ENCODE peak calls at places on chromosomes 16 and 17, in six cellular contexts. S is AG04450, B is adrenal gland, W is astrocyte, T is NT2/D1, L is PC-9. Y is an unnamed sample. For H3K27me3, the result is how much of the 10 kb centered on the place peaks cover.

GRCh38 chr17:17739388-17740066 is 58.3 kb downstream of the RAI1 start:
- DNase-seq in S (no peak), B (peak), W (peak), T (no peak), L (peak), Y (peak)

GRCh38 chr17:64159051-64159590 is 29.2 kb upstream of the ERN1 start:
- DNase-seq in S (no peak), B (no peak), W (no peak), T (no peak), L (peak), Y (no peak)

GRCh38 chr16:76650579-76650978 is 373.4 kb downstream of the CNTNAP4 start:
- DNase-seq in S (no peak), B (no peak), W (no peak), T (no peak), L (no peak), Y (peak)

GRCh38 chr17:2063306-2064146 is 8.6 kb downstream of the HIC1 start:
- DNase-seq in S (no peak), B (no peak), W (peak), T (no peak), L (no peak), Y (no peak)

GRCh38 chr17:50181155-50181554 is 15.3 kb downstream of the SGCA start:
- DNase-seq in S (no peak), B (no peak), W (no peak), T (no peak), L (no peak), Y (no peak)

GRCh38 chr16:79593754-79594153 is 6.8 kb downstream of the MAF start:
- DNase-seq in S (no peak), B (no peak), W (no peak), T (no peak), L (no peak), Y (no peak)

GRCh38 chr16:19410435-19411153 is 7.1 kb upstream of the TMC5 start:
- DNase-seq in S (no peak), B (peak), W (no peak), T (peak), L (peak), Y (no peak)

GRCh38 chr16:59249049-59249448 is 514.9 kb upstream of the GOT2 start:
- DNase-seq in S (no peak), B (no peak), W (no peak), T (peak), L (no peak), Y (no peak)

GRCh38 chr17:8859029-8859803 is 8.3 kb downstream of the PIK3R6 start:
- DNase-seq in S (no peak), B (no peak), W (peak), T (no peak), L (no peak), Y (peak)

GRCh38 chr16:10616744-10617640 is 36.6 kb upstream of the EMP2 start:
- DNase-seq in S (no peak), B (peak), W (peak), T (peak), L (peak), Y (peak)

GRCh38 chr17:7010523-7010922 is 1.9 kb upstream of the RNASEK start:
- DNase-seq in S (no peak), B (no peak), W (no peak), T (no peak), L (no peak), Y (no peak)

GRCh38 chr16:81242977-81243618 is 4.6 kb downstream of the BCO1 start:
- DNase-seq in S (no peak), B (no peak), W (no peak), T (no peak), L (no peak), Y (no peak)

GRCh38 chr17:69525920-69526841 is 111.7 kb downstream of the MAP2K6 start:
- DNase-seq in S (peak), B (peak), W (peak), T (no peak), L (peak), Y (peak)

GRCh38 chr16:86575754-86576557 is 2.4 kb upstream of the FOXL1 start:
- DNase-seq in S (peak), B (peak), W (peak), T (peak), L (no peak), Y (peak)

GRCh38 chr17:68732301-68732749 is 131.2 kb upstream of the FAM20A start:
- DNase-seq in S (no peak), B (no peak), W (no peak), T (peak), L (no peak), Y (peak)

GRCh38 chr16:55820615-55821014 is 12.3 kb downstream of the CES1 start:
- DNase-seq in S (no peak), B (no peak), W (no peak), T (no peak), L (no peak), Y (no peak)

GRCh38 chr16:55824473-55824872 is 8.4 kb downstream of the CES1 start:
- DNase-seq in S (no peak), B (no peak), W (no peak), T (no peak), L (no peak), Y (no peak)

GRCh38 chr16:55817236-55817912 is 15.5 kb downstream of the CES1 start:
- DNase-seq in S (no peak), B (no peak), W (no peak), T (no peak), L (no peak), Y (peak)

GRCh38 chr16:55822280-55822810 is 10.6 kb downstream of the CES1 start:
- DNase-seq in S (no peak), B (no peak), W (no peak), T (no peak), L (no peak), Y (no peak)

DNA sequence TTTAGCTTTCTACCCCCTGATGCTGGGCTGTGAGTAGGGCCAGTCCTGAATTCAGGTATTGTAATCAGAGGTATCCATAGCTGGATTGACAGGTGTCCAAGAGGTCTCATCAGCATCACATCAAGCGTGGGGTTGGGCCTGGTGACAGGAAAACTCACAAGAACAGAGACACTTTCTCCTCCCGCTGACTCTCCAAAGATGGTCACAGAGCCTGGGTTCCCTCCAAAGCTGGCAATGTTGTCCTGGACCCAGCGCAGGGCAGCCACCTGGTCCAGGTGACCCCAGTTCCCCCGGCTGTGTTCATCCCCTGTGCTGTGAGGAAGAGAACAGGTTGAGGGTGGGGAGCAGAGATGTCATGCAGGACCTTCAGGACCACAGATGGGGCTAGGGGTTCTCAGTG is 11.7 kb downstream of the CES1 start:
- DNase-seq in S (no peak), B (no peak), W (no peak), T (no peak), L (no peak), Y (no peak)
- H3K27me3 ChIP-seq in S (under half), B (under half), W (under half), T (under half), L (half or more), Y (under half)

GRCh38 chr17:35520043-35520442 is 17.4 kb downstream of the SLFN12L start:
- DNase-seq in S (no peak), B (no peak), W (no peak), T (no peak), L (no peak), Y (no peak)

GRCh38 chr17:35519442-35519841 is 18.0 kb downstream of the SLFN12L start:
- DNase-seq in S (no peak), B (no peak), W (no peak), T (no peak), L (no peak), Y (peak)

GRCh38 chr17:35523296-35523695 is 14.2 kb downstream of the SLFN12L start:
- DNase-seq in S (no peak), B (no peak), W (no peak), T (no peak), L (no peak), Y (no peak)

GRCh38 chr17:35521150-35521549 is 16.3 kb downstream of the SLFN12L start:
- DNase-seq in S (no peak), B (no peak), W (no peak), T (no peak), L (no peak), Y (no peak)
- H3K27me3 ChIP-seq in S (under half), B (under half), W (under half), T (under half), L (under half), Y (under half)

GRCh38 chr17:39627717-39628516 is 1.2 kb downstream of the PPP1R1B start:
- DNase-seq in S (no peak), B (peak), W (no peak), T (no peak), L (no peak), Y (no peak)

GRCh38 chr17:39631403-39631802 is 4.7 kb downstream of the PPP1R1B start:
- DNase-seq in S (no peak), B (no peak), W (no peak), T (no peak), L (peak), Y (peak)

GRCh38 chr17:39628655-39629493 is 2.1 kb downstream of the PPP1R1B start:
- DNase-seq in S (no peak), B (no peak), W (no peak), T (no peak), L (no peak), Y (no peak)

GRCh38 chr17:39629894-39630293 is 3.1 kb downstream of the PPP1R1B start:
- DNase-seq in S (no peak), B (no peak), W (no peak), T (no peak), L (no peak), Y (no peak)

GRCh38 chr17:39629494-39629880 is 2.7 kb downstream of the PPP1R1B start:
- DNase-seq in S (no peak), B (no peak), W (no peak), T (no peak), L (no peak), Y (no peak)
- H3K27me3 ChIP-seq in S (half or more), B (under half), W (half or more), T (under half), L (under half), Y (under half)

DNA sequence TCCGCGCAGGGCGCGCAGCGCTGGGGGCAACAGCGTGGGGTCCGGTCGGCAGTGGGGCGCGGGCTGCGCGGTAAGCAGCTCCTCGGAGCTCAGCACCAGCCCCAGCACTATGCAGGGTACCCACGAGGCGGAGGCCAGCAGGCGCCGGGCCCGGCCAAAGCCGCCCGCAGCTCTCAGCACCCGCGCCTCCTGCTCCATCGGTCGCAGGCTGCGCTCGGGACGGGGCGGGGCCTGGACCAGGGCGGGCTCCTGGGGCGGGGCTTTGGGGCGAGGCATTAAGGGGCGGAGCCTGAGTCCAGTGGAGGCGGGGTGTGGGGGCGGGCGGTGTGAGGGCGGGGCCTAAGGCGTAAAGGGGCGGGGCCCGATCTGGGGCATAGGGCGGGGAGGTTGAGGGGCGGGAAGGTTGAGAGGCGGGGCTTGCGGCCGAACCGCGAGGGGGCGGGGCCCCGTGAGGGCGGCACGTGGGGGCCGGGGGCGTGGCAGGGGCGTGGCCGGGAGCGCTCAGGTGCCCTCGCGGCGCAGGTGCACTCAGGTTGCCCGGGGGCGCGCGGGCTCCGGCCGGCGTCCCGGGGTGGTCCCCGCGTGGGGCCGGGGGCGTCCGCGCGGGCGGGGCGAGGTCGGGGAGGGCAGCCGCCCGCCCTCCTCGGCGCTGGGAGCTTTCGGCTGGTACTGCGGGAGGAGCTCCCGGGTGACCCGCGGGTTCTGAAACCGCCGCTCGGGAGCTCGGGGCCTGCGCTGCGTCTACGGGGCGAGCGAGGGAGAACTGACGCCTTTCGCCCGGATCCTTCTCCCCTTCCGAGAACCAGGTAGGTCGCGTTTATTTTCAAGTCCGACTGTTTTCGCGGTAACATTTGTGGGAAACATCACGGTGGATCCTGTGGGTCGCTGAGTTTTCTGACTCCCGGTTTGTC is 1.4 kb upstream of the SLC22A31 start:
- DNase-seq in S (no peak), B (peak), W (no peak), T (peak), L (peak), Y (peak)
- H3K27me3 ChIP-seq in S (half or more), B (under half), W (under half), T (half or more), L (under half), Y (under half)

GRCh38 chr16:58236231-58236690 is 38.4 kb upstream of the CSNK2A2 start:
- DNase-seq in S (peak), B (peak), W (peak), T (peak), L (peak), Y (peak)
- H3K27me3 ChIP-seq in S (under half), B (under half), W (under half), T (under half), L (under half), Y (under half)

Y was measured in mammary epithelial cell.